ENCODE peak calls at places on chromosomes 13 and 19, in five cellular contexts. One of them, this sample, is unnamed.

GRCh38 chr13:23339225-23339624 is 94.3 kb downstream of the SACS start:
- DNase-seq in mammary epithelial cell: no peak
- DNase-seq in HFFc6: no peak
- DNase-seq in HL-60: no peak
- DNase-seq in neural crest cell: no peak
- DNase-seq in this sample: no peak

GRCh38 chr19:47600246-47601179 is 8.4 kb upstream of the BICRA start:
- DNase-seq in HFFc6: peak
- DNase-seq in neural crest cell: peak
- DNase-seq in mammary epithelial cell: peak
- DNase-seq in HL-60: peak
- DNase-seq in this sample: peak

GRCh38 chr19:48415869-48416268 is 22.4 kb downstream of the GRIN2D start:
- DNase-seq in mammary epithelial cell: no peak
- DNase-seq in HFFc6: no peak
- DNase-seq in HL-60: no peak
- DNase-seq in neural crest cell: no peak
- DNase-seq in this sample: no peak

GRCh38 chr13:50081106-50081898 is 66.1 kb downstream of the KCNRG start:
- DNase-seq in HL-60: no peak
- DNase-seq in HFFc6: no peak
- DNase-seq in neural crest cell: peak
- DNase-seq in mammary epithelial cell: no peak
- DNase-seq in this sample: no peak

GRCh38 chr13:109712187-109712601 is 74.2 kb downstream of the IRS2 start:
- DNase-seq in HFFc6: no peak
- DNase-seq in mammary epithelial cell: no peak
- DNase-seq in HL-60: no peak
- DNase-seq in neural crest cell: no peak
- DNase-seq in this sample: no peak

GRCh38 chr19:50416815-50417137 is 2.0 kb upstream of the SPIB start:
- DNase-seq in mammary epithelial cell: no peak
- DNase-seq in HFFc6: no peak
- DNase-seq in HL-60: no peak
- DNase-seq in neural crest cell: no peak
- DNase-seq in this sample: no peak

GRCh38 chr13:46137627-46138026 is 32.8 kb upstream of the CPB2 start:
- DNase-seq in neural crest cell: no peak
- DNase-seq in HL-60: no peak
- DNase-seq in HFFc6: no peak
- DNase-seq in mammary epithelial cell: no peak
- DNase-seq in this sample: no peak

GRCh38 chr19:47767349-47767748 is 11.2 kb upstream of the SELENOW start:
- DNase-seq in mammary epithelial cell: no peak
- DNase-seq in HFFc6: no peak
- DNase-seq in HL-60: no peak
- DNase-seq in neural crest cell: no peak
- DNase-seq in this sample: no peak

GRCh38 chr13:111533900-111534645 is 213.6 kb downstream of the TEX29 start:
- DNase-seq in HFFc6: no peak
- DNase-seq in mammary epithelial cell: no peak
- DNase-seq in neural crest cell: no peak
- DNase-seq in HL-60: no peak
- DNase-seq in this sample: no peak

GRCh38 chr13:33087790-33088189 is 71.6 kb downstream of the KL start:
- DNase-seq in HL-60: no peak
- DNase-seq in HFFc6: no peak
- DNase-seq in neural crest cell: no peak
- DNase-seq in mammary epithelial cell: no peak
- DNase-seq in this sample: no peak

GRCh38 chr13:32824671-32825070 is 191.6 kb upstream of the KL start:
- DNase-seq in HL-60: no peak
- DNase-seq in mammary epithelial cell: peak
- DNase-seq in neural crest cell: no peak
- DNase-seq in HFFc6: peak
- DNase-seq in this sample: no peak

GRCh38 chr19:34327851-34328250 is 37.1 kb upstream of the GPI start:
- DNase-seq in neural crest cell: no peak
- DNase-seq in mammary epithelial cell: no peak
- DNase-seq in HFFc6: no peak
- DNase-seq in HL-60: no peak
- DNase-seq in this sample: no peak

GRCh38 chr13:113489549-113490495 is 689 bp downstream of the DCUN1D2 start:
- DNase-seq in neural crest cell: peak
- DNase-seq in mammary epithelial cell: peak
- DNase-seq in HL-60: no peak
- DNase-seq in HFFc6: peak
- DNase-seq in this sample: no peak

GRCh38 chr13:98476106-98476505 is 100.8 kb downstream of the STK24 start:
- DNase-seq in neural crest cell: no peak
- DNase-seq in mammary epithelial cell: no peak
- DNase-seq in HL-60: no peak
- DNase-seq in HFFc6: no peak
- DNase-seq in this sample: no peak

GRCh38 chr13:24866488-24866887 is 102.5 kb downstream of the RNF17 start:
- DNase-seq in mammary epithelial cell: no peak
- DNase-seq in neural crest cell: no peak
- DNase-seq in HL-60: no peak
- DNase-seq in HFFc6: no peak
- DNase-seq in this sample: no peak

GRCh38 chr19:46660008-46660517 is 919 bp downstream of the DACT3 start:
- DNase-seq in HL-60: no peak
- DNase-seq in mammary epithelial cell: no peak
- DNase-seq in HFFc6: no peak
- DNase-seq in neural crest cell: peak
- DNase-seq in this sample: no peak

GRCh38 chr13:111666377-111666776 is 345.9 kb downstream of the TEX29 start:
- DNase-seq in HFFc6: no peak
- DNase-seq in mammary epithelial cell: no peak
- DNase-seq in neural crest cell: no peak
- DNase-seq in HL-60: no peak
- DNase-seq in this sample: no peak

GRCh38 chr19:18399008-18399407 is 1.6 kb upstream of the LRRC25 start:
- DNase-seq in neural crest cell: no peak
- DNase-seq in HFFc6: peak
- DNase-seq in HL-60: no peak
- DNase-seq in mammary epithelial cell: peak
- DNase-seq in this sample: no peak

GRCh38 chr19:47418595-47419036 is 711 bp downstream of the MEIS3 start:
- DNase-seq in HL-60: no peak
- DNase-seq in HFFc6: no peak
- DNase-seq in mammary epithelial cell: no peak
- DNase-seq in neural crest cell: no peak
- DNase-seq in this sample: no peak

GRCh38 chr13:101982903-101983302 is 418.9 kb downstream of the FGF14 start:
- DNase-seq in HL-60: no peak
- DNase-seq in mammary epithelial cell: no peak
- DNase-seq in HFFc6: no peak
- DNase-seq in neural crest cell: no peak
- DNase-seq in this sample: no peak

GRCh38 chr13:35143123-35143522 is 201.1 kb downstream of the NBEA start:
- DNase-seq in HFFc6: no peak
- DNase-seq in mammary epithelial cell: peak
- DNase-seq in neural crest cell: no peak
- DNase-seq in HL-60: no peak
- DNase-seq in this sample: no peak

GRCh38 chr13:88068975-88069374 is 397.8 kb downstream of the SLITRK5 start:
- DNase-seq in HFFc6: no peak
- DNase-seq in mammary epithelial cell: no peak
- DNase-seq in neural crest cell: no peak
- DNase-seq in HL-60: no peak
- DNase-seq in this sample: no peak
- TF ChIP-seq CTCF in HFFc6: no peak
- TF ChIP-seq CTCF in mammary epithelial cell: no peak
- TF ChIP-seq CTCF in neural crest cell: peak
- TF ChIP-seq CTCF in HL-60: no peak
- TF ChIP-seq CTCF in this sample: peak

DNA sequence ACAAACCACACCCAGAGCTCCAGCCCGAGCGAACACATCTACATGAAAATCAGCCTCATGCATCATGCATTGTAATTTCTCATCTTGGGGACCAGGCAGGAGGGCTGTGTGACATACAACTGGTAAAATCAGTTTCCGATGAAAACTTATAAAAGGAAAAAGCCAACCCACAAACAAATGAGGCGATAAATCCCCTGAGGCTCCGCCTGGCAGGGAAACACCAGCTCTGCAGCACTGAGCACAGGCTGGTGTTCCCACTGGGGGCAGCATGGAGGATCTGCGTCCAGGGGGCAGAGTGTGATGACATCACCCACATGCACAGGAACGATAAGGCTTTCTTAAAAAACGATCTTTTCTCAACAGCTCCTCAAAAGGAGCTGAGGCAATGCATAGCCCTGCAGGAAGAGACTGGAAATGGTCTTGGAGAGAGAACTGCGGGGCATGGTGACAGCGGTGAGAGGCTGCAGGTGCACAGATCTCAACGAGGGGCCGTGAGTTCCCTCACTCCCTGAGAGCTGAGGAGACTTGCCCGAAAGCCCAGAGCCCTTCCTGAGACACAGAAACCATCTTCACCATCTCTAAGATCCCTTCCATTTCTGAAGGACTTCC is 24.6 kb downstream of the SH3GL1 start:
- DNase-seq in HFFc6: peak
- DNase-seq in neural crest cell: no peak
- DNase-seq in HL-60: peak
- DNase-seq in mammary epithelial cell: no peak
- DNase-seq in this sample: no peak
- TF ChIP-seq CTCF in HFFc6: peak
- TF ChIP-seq CTCF in neural crest cell: peak
- TF ChIP-seq CTCF in HL-60: peak
- TF ChIP-seq CTCF in mammary epithelial cell: peak
- TF ChIP-seq CTCF in this sample: no peak

GRCh38 chr13:36847541-36848045 is 28.6 kb downstream of the RFXAP start:
- DNase-seq in mammary epithelial cell: no peak
- DNase-seq in HFFc6: no peak
- DNase-seq in HL-60: no peak
- DNase-seq in neural crest cell: no peak
- DNase-seq in this sample: no peak

GRCh38 chr13:36848228-36848982 is 29.4 kb downstream of the RFXAP start:
- DNase-seq in HL-60: no peak
- DNase-seq in neural crest cell: no peak
- DNase-seq in HFFc6: no peak
- DNase-seq in mammary epithelial cell: no peak
- DNase-seq in this sample: no peak

GRCh38 chr13:36850790-36851438 is 31.9 kb downstream of the RFXAP start:
- DNase-seq in HFFc6: no peak
- DNase-seq in mammary epithelial cell: no peak
- DNase-seq in HL-60: no peak
- DNase-seq in neural crest cell: no peak
- DNase-seq in this sample: no peak
- TF ChIP-seq CTCF in HFFc6: peak
- TF ChIP-seq CTCF in mammary epithelial cell: peak
- TF ChIP-seq CTCF in HL-60: no peak
- TF ChIP-seq CTCF in neural crest cell: peak
- TF ChIP-seq CTCF in this sample: peak

GRCh38 chr19:37551123-37551993 is 43.2 kb downstream of the ZNF571 start:
- DNase-seq in HFFc6: no peak
- DNase-seq in mammary epithelial cell: peak
- DNase-seq in HL-60: peak
- DNase-seq in neural crest cell: no peak
- DNase-seq in this sample: peak
- TF ChIP-seq CTCF in HFFc6: peak
- TF ChIP-seq CTCF in mammary epithelial cell: peak
- TF ChIP-seq CTCF in HL-60: peak
- TF ChIP-seq CTCF in neural crest cell: no peak
- TF ChIP-seq CTCF in this sample: peak